ENCODE peak calls at places on chromosomes 5 and 9, in six cellular contexts. H is Kasumi-1, L is ACHN, B is C1 segment of cervical spinal cord, E is KG1, N is BJ. R is an unnamed sample.

GRCh38 chr5:78778538-78778937 is 130.0 kb upstream of the LHFPL2 start:
- DNase-seq in E (no peak), H (no peak), L (no peak), N (no peak), B (no peak), R (no peak)

GRCh38 chr9:121944741-121945191 is 148.3 kb downstream of the TTLL11 start:
- DNase-seq in N (peak; percentile 85), L (no peak), H (no peak), B (no peak), E (no peak), R (no peak)

GRCh38 chr5:170246471-170246870 is 13.7 kb downstream of the C5orf58 start:
- DNase-seq in N (no peak), H (no peak), L (no peak), E (no peak), B (no peak), R (no peak)

GRCh38 chr9:38129366-38129765 is 60.3 kb upstream of the SHB start:
- DNase-seq in B (no peak), N (no peak), L (no peak), E (no peak), H (no peak), R (no peak)

GRCh38 chr9:91126761-91127420 is 234.8 kb downstream of the AUH start:
- DNase-seq in E (no peak), H (no peak), L (no peak), B (no peak), N (no peak), R (no peak)

GRCh38 chr5:78113689-78114088 is 180.8 kb downstream of the AP3B1 start:
- DNase-seq in B (no peak), L (no peak), E (no peak), N (no peak), H (no peak), R (no peak)

GRCh38 chr5:45094876-45095275 is 286.1 kb downstream of the MRPS30 start:
- DNase-seq in H (no peak), L (no peak), N (no peak), B (no peak), E (no peak), R (no peak)

GRCh38 chr9:103183569-103184191 is 188.5 kb downstream of the CYLC2 start:
- DNase-seq in H (no peak), E (no peak), L (no peak), N (no peak), B (no peak), R (no peak)

GRCh38 chr5:179920175-179920574 is 12.5 kb upstream of the TBC1D9B start:
- DNase-seq in L (no peak), B (no peak), E (no peak), H (no peak), N (no peak), R (no peak)

GRCh38 chr5:57302164-57302563 is 128.3 kb downstream of the GPBP1 start:
- DNase-seq in B (no peak), L (peak; percentile 39), E (no peak), N (no peak), H (peak; percentile 15), R (peak; percentile 33)

GRCh38 chr5:179184521-179185050 is 124.4 kb downstream of the ZNF354C start:
- DNase-seq in B (no peak), N (no peak), L (no peak), E (no peak), H (no peak), R (no peak)

GRCh38 chr5:35172526-35172925 is 57.8 kb downstream of the PRLR start:
- DNase-seq in N (no peak), L (no peak), B (no peak), H (no peak), E (no peak), R (no peak)

GRCh38 chr5:138449501-138450239 is 10.8 kb downstream of the REEP2 start:
- DNase-seq in L (peak; percentile 80), H (peak; percentile 77), B (peak; percentile 61), E (no peak), N (no peak), R (no peak)